ENCODE peak calls at places on chromosomes 5 and 9, in nine cellular contexts. G is A549, V is fibroblast of mammary gland, O is B cell, D is epithelial cell of esophagus, W is neural progenitor cell, Y is coronary artery, Q is adrenal gland, I is Peyer's patch. J is an unnamed sample.

GRCh38 chr9:15306068-15306756 is 804 bp downstream of the TTC39B start:
- DNase-seq in G (no peak), V (peak), O (peak), D (peak), W (peak), Y (peak), Q (peak), I (peak), J (peak)

GRCh38 chr9:115267788-115268187 is 149.8 kb upstream of the TNC start:
- DNase-seq in G (no peak), V (peak), O (no peak), D (peak), W (peak), Y (no peak), Q (no peak), I (no peak), J (no peak)

GRCh38 chr5:78671609-78672008 is 23.0 kb upstream of the LHFPL2 start:
- DNase-seq in G (no peak), V (peak), O (no peak), D (no peak), W (no peak), Y (no peak), Q (no peak), I (no peak), J (no peak)

GRCh38 chr9:34459941-34460340 is 1.3 kb downstream of the DNAI1 start:
- DNase-seq in G (no peak), V (peak), O (no peak), D (peak), W (no peak), Y (no peak), Q (no peak), I (no peak), J (no peak)

GRCh38 chr5:177509991-177510566 is 453 bp upstream of the DOK3 start:
- DNase-seq in G (no peak), V (no peak), O (no peak), D (no peak), W (no peak), Y (no peak), Q (no peak), I (peak), J (no peak)

GRCh38 chr5:134255418-134256150 is 29.7 kb upstream of the PPP2CA start:
- DNase-seq in G (no peak), V (peak), O (no peak), D (peak), W (no peak), Y (no peak), Q (no peak), I (no peak), J (no peak)

GRCh38 chr5:120465281-120465961 is 1.3 kb downstream of the PRR16 start:
- DNase-seq in G (no peak), V (peak), O (no peak), D (peak), W (peak), Y (peak), Q (peak), I (peak), J (no peak)

GRCh38 chr9:93013856-93014582 is 44.5 kb upstream of the SUSD3 start:
- DNase-seq in G (no peak), V (no peak), O (no peak), D (no peak), W (no peak), Y (no peak), Q (no peak), I (peak), J (no peak)

GRCh38 chr9:127021664-127022337 is 100.6 kb downstream of the ANGPTL2 start:
- DNase-seq in G (no peak), V (peak), O (no peak), D (no peak), W (peak), Y (peak), Q (peak), I (peak), J (no peak)

GRCh38 chr5:143083006-143083405 is 312.8 kb downstream of the ARHGAP26 start:
- DNase-seq in G (no peak), V (no peak), O (no peak), D (peak), W (no peak), Y (no peak), Q (no peak), I (no peak), J (no peak)

GRCh38 chr5:79474416-79475173 is 39.3 kb downstream of the HOMER1 start:
- DNase-seq in G (no peak), V (peak), O (no peak), D (no peak), W (no peak), Y (no peak), Q (no peak), I (no peak), J (no peak)

GRCh38 chr9:131875828-131876485 is 136.1 kb upstream of the RAPGEF1 start:
- DNase-seq in G (no peak), V (peak), O (no peak), D (peak), W (no peak), Y (no peak), Q (no peak), I (no peak), J (no peak)

GRCh38 chr9:93129286-93129685 is 4.8 kb downstream of the NINJ1 start:
- DNase-seq in G (no peak), V (no peak), O (no peak), D (no peak), W (no peak), Y (peak), Q (peak), I (no peak), J (no peak)

GRCh38 chr5:135193213-135194125 is 159.4 kb upstream of the PITX1 start:
- DNase-seq in G (no peak), V (peak), O (no peak), D (peak), W (no peak), Y (peak), Q (no peak), I (no peak), J (peak)

GRCh38 chr9:19320495-19320894 is 59.5 kb downstream of the RPS6 start:
- DNase-seq in G (no peak), V (peak), O (no peak), D (no peak), W (no peak), Y (no peak), Q (no peak), I (no peak), J (no peak)

GRCh38 chr9:90140131-90140818 is 502.3 kb downstream of the DIRAS2 start:
- DNase-seq in G (no peak), V (no peak), O (no peak), D (no peak), W (no peak), Y (no peak), Q (no peak), I (no peak), J (no peak)

GRCh38 chr9:90142580-90142979 is 500.0 kb downstream of the DIRAS2 start:
- DNase-seq in G (no peak), V (peak), O (no peak), D (peak), W (peak), Y (no peak), Q (peak), I (peak), J (no peak)

GRCh38 chr9:90137824-90138223 is 504.8 kb downstream of the DIRAS2 start:
- DNase-seq in G (no peak), V (no peak), O (no peak), D (no peak), W (no peak), Y (no peak), Q (no peak), I (no peak), J (no peak)

GRCh38 chr9:90141723-90142122 is 500.9 kb downstream of the DIRAS2 start:
- DNase-seq in G (no peak), V (peak), O (peak), D (peak), W (peak), Y (no peak), Q (no peak), I (no peak), J (no peak)
- TF ChIP-seq CTCF in G (peak), V (peak), O (peak), D (peak), W (peak), Y (no peak), Q (peak), I (peak), J (peak)

GRCh38 chr9:118000581-118000980 is 296.4 kb downstream of the TLR4 start:
- DNase-seq in G (no peak), V (peak), O (no peak), D (no peak), W (no peak), Y (no peak), Q (no peak), I (no peak), J (no peak)

DNA sequence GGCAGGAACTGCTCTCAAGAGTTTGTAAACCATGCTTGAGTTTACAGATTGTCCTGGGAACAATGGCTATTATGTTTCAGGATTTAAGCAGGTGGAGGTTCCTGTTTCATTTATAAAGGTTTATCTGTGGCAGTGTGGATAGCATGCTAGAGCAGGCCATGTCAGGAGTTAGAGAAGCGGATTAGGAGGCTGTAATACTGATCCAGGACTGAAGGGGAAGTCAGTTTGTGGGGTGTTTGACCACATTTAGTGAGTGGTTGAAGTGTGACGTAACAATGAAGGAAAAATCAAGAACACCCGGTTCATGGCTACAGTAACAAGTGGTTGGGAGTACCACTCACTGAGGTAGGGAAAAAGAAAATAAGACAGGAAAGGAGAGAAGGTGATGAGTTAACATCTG is 299.0 kb downstream of the TLR4 start:
- DNase-seq in G (no peak), V (no peak), O (no peak), D (no peak), W (peak), Y (no peak), Q (no peak), I (no peak), J (no peak)
- TF ChIP-seq CTCF in G (no peak), V (no peak), O (no peak), D (no peak), W (peak), Y (no peak), Q (no peak), I (no peak), J (no peak)

GRCh38 chr5:150313501-150313900 is 10.8 kb upstream of the ARSI start:
- DNase-seq in G (no peak), V (no peak), O (no peak), D (no peak), W (no peak), Y (no peak), Q (no peak), I (no peak), J (no peak)
- TF ChIP-seq CTCF in G (no peak), V (no peak), O (no peak), D (no peak), W (no peak), Y (no peak), Q (no peak), I (no peak), J (no peak)

DNA sequence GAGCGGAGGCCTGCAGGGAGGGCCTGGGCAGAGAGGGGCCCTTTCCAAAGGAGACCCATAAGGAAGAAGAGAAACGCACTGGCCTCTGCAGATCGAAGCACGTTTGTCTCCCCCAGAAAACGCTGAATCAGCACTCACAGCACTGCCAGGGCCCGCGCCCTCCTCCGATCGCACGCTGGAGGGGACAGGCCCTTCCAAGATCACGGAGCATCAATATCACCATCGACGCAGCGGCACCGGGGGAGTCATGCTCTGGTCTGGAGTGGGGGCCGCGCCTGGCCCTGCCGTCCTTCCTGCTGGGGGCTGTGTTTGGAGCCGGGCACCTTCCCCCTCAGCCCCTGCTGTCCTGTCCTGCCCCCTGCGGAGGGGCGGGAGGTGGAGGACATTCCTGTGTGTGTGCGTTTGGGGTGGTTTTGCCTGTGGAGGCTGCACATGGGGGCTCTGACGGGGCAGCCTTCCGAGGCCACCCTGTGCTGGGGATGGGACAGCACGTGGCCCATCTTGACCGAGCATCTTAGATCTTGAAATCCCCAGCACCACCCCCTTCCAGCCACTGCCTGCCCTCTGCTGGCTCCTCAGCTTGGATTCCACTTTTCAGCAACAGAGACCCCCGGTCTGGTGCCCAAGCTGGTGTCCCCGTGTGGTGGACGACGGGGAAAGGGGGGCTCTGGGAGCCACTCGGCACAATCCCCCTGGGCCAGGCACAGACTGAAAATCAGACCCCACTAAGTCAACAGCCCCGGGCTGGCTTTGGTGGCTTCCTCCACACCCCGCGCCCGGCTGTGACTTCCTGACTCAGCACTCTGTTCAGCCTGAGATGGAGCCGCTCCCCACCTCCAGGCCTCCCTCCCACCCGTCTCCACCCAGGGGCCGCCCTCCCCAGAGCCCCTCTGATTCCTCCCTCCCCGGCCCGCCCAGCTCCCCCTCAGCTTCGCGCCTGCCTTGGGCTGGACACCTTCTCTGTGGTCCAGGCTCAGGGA is 8.3 kb downstream of the TMEM250 start:
- DNase-seq in G (no peak), V (peak), O (no peak), D (no peak), W (peak), Y (no peak), Q (no peak), I (no peak), J (no peak)
- TF ChIP-seq CTCF in G (no peak), V (peak), O (no peak), D (peak), W (peak), Y (no peak), Q (no peak), I (no peak), J (no peak)

GRCh38 chr9:95344735-95345134 is 27.2 kb upstream of the FANCC start:
- DNase-seq in G (no peak), V (no peak), O (no peak), D (no peak), W (no peak), Y (no peak), Q (no peak), I (no peak), J (no peak)

GRCh38 chr9:95342571-95342970 is 25.1 kb upstream of the FANCC start:
- DNase-seq in G (no peak), V (no peak), O (no peak), D (no peak), W (no peak), Y (no peak), Q (no peak), I (no peak), J (no peak)

GRCh38 chr9:95343725-95344287 is 26.3 kb upstream of the FANCC start:
- DNase-seq in G (no peak), V (no peak), O (no peak), D (no peak), W (no peak), Y (no peak), Q (no peak), I (no peak), J (no peak)

GRCh38 chr9:95338243-95338642 is 20.7 kb upstream of the FANCC start:
- DNase-seq in G (no peak), V (no peak), O (no peak), D (no peak), W (no peak), Y (no peak), Q (no peak), I (no peak), J (no peak)

GRCh38 chr9:95341262-95342011 is 23.9 kb upstream of the FANCC start:
- DNase-seq in G (no peak), V (peak), O (no peak), D (peak), W (peak), Y (no peak), Q (no peak), I (no peak), J (no peak)
- TF ChIP-seq CTCF in G (peak), V (peak), O (no peak), D (peak), W (peak), Y (no peak), Q (no peak), I (no peak), J (no peak)

DNA sequence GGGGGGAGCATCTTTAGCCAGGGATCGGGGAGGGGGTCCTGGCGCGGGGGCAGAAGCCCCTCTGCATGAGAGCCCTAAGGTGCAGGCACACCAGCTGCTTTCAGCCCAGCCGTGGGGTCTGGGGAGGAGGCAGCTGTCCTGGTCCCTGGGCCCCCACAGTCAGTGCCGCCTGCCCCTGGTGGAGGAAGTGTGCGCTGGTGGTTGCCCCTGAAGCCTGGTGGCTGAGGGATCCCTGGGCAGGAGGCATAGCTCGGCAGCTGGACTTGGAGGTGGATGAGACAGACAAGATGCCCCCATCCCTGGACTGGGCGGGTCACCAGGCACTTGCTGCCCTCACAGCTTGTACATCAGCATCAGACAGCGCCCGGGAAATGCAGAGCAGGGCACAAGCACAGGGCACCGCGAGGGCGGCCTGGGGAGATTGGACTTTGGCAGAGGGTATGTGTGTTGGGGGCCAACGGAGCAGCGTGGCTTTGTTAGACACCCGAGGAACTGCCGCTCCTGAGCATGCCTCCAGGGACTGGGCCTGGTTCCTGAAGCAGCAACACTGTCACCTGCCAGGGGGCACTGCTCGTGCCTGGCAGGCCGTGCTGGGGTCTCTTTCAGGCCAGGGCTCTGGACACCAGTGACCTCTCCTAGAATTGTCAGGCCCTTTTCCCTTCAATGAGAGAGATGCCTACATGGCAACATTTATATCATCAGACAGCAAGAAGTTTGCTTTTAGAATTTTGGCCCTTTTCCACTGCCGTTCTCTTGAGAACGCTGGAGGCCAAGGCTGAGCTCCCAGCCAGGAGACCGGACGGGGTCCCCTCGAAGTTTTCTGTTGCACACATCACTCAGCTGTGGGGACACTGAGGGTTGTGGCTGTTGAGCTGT is 41.9 kb upstream of the CTSL start:
- DNase-seq in G (no peak), V (no peak), O (no peak), D (no peak), W (no peak), Y (no peak), Q (no peak), I (no peak), J (no peak)
- TF ChIP-seq CTCF in G (no peak), V (no peak), O (no peak), D (no peak), W (no peak), Y (no peak), Q (no peak), I (no peak), J (no peak)